ENCODE peak calls at places on chromosomes 7 and 10, in five cellular contexts. One of them, this sample, is unnamed.

GRCh38 chr7:18387191-18387720 is 108.3 kb upstream of the HDAC9 start:
- DNase-seq in DMS53: no peak
- DNase-seq in endothelial cell of umbilical vein: no peak
- DNase-seq in NCI-H2227 treated with DMSO at 0.1 percent for 48 hours: no peak
- DNase-seq in stimulated activated naive CD8-positive, alpha-beta T cell treated with anti-CD3 and anti-CD28 coated beads, Interleukin-15, amount 100 ng/mL, for 72 hours: no peak
- DNase-seq in this sample: no peak

GRCh38 chr10:44016101-44016500 is 367.4 kb upstream of the ZNF32 start:
- DNase-seq in DMS53: no peak
- DNase-seq in endothelial cell of umbilical vein: no peak
- DNase-seq in NCI-H2227 treated with DMSO at 0.1 percent for 48 hours: no peak
- DNase-seq in stimulated activated naive CD8-positive, alpha-beta T cell treated with anti-CD3 and anti-CD28 coated beads, Interleukin-15, amount 100 ng/mL, for 72 hours: no peak
- DNase-seq in this sample: no peak

GRCh38 chr7:116672596-116673503 is 854 bp downstream of the MET start:
- DNase-seq in DMS53: peak; percentile 74
- DNase-seq in endothelial cell of umbilical vein: peak; percentile 60
- DNase-seq in NCI-H2227 treated with DMSO at 0.1 percent for 48 hours: no peak
- DNase-seq in stimulated activated naive CD8-positive, alpha-beta T cell treated with anti-CD3 and anti-CD28 coated beads, Interleukin-15, amount 100 ng/mL, for 72 hours: no peak
- DNase-seq in this sample: no peak

GRCh38 chr10:72320676-72321247 is 34.0 kb downstream of the DNAJB12 start:
- DNase-seq in DMS53: peak; percentile 99
- DNase-seq in endothelial cell of umbilical vein: peak; percentile 90
- DNase-seq in NCI-H2227 treated with DMSO at 0.1 percent for 48 hours: peak; percentile 19
- DNase-seq in stimulated activated naive CD8-positive, alpha-beta T cell treated with anti-CD3 and anti-CD28 coated beads, Interleukin-15, amount 100 ng/mL, for 72 hours: peak; percentile 85
- DNase-seq in this sample: no peak

GRCh38 chr7:3168370-3168769 is 124.7 kb upstream of the CARD11 start:
- DNase-seq in DMS53: no peak
- DNase-seq in endothelial cell of umbilical vein: no peak
- DNase-seq in NCI-H2227 treated with DMSO at 0.1 percent for 48 hours: no peak
- DNase-seq in stimulated activated naive CD8-positive, alpha-beta T cell treated with anti-CD3 and anti-CD28 coated beads, Interleukin-15, amount 100 ng/mL, for 72 hours: no peak
- DNase-seq in this sample: no peak

GRCh38 chr7:140231779-140232491 is 55.2 kb upstream of the KDM7A start:
- DNase-seq in DMS53: peak; percentile 93
- DNase-seq in endothelial cell of umbilical vein: no peak
- DNase-seq in NCI-H2227 treated with DMSO at 0.1 percent for 48 hours: no peak
- DNase-seq in stimulated activated naive CD8-positive, alpha-beta T cell treated with anti-CD3 and anti-CD28 coated beads, Interleukin-15, amount 100 ng/mL, for 72 hours: no peak
- DNase-seq in this sample: no peak

GRCh38 chr7:37942934-37943610 is 22.6 kb downstream of the EPDR1 start:
- DNase-seq in DMS53: peak; percentile 66
- DNase-seq in endothelial cell of umbilical vein: no peak
- DNase-seq in NCI-H2227 treated with DMSO at 0.1 percent for 48 hours: no peak
- DNase-seq in stimulated activated naive CD8-positive, alpha-beta T cell treated with anti-CD3 and anti-CD28 coated beads, Interleukin-15, amount 100 ng/mL, for 72 hours: no peak
- DNase-seq in this sample: no peak

GRCh38 chr7:95684037-95684436 is 87.7 kb upstream of the PDK4 start:
- DNase-seq in DMS53: peak; percentile 84
- DNase-seq in endothelial cell of umbilical vein: peak; percentile 48
- DNase-seq in NCI-H2227 treated with DMSO at 0.1 percent for 48 hours: peak; percentile 16
- DNase-seq in stimulated activated naive CD8-positive, alpha-beta T cell treated with anti-CD3 and anti-CD28 coated beads, Interleukin-15, amount 100 ng/mL, for 72 hours: no peak
- DNase-seq in this sample: no peak

GRCh38 chr7:132750056-132750455 is 173.8 kb upstream of the PLXNA4 start:
- DNase-seq in DMS53: no peak
- DNase-seq in endothelial cell of umbilical vein: no peak
- DNase-seq in NCI-H2227 treated with DMSO at 0.1 percent for 48 hours: no peak
- DNase-seq in stimulated activated naive CD8-positive, alpha-beta T cell treated with anti-CD3 and anti-CD28 coated beads, Interleukin-15, amount 100 ng/mL, for 72 hours: no peak
- DNase-seq in this sample: no peak

GRCh38 chr10:132141076-132141475 is 45.7 kb upstream of the DPYSL4 start:
- DNase-seq in DMS53: no peak
- DNase-seq in endothelial cell of umbilical vein: no peak
- DNase-seq in NCI-H2227 treated with DMSO at 0.1 percent for 48 hours: no peak
- DNase-seq in stimulated activated naive CD8-positive, alpha-beta T cell treated with anti-CD3 and anti-CD28 coated beads, Interleukin-15, amount 100 ng/mL, for 72 hours: no peak
- DNase-seq in this sample: no peak

GRCh38 chr7:37918526-37918925 is 1.9 kb upstream of the SFRP4 start:
- DNase-seq in DMS53: no peak
- DNase-seq in endothelial cell of umbilical vein: no peak
- DNase-seq in NCI-H2227 treated with DMSO at 0.1 percent for 48 hours: no peak
- DNase-seq in stimulated activated naive CD8-positive, alpha-beta T cell treated with anti-CD3 and anti-CD28 coated beads, Interleukin-15, amount 100 ng/mL, for 72 hours: no peak
- DNase-seq in this sample: no peak